ENCODE peak calls at places on chromosomes 13 and 19, in five cellular contexts. H, M, G, A and Y are unnamed samples.

GRCh38 chr13:44746690-44747089 is 170.6 kb upstream of the TSC22D1 start:
- DNase-seq in H (no peak), M (peak; percentile 40), G (no peak), A (no peak), Y (no peak)

GRCh38 chr19:14401468-14401867 is 17.7 kb downstream of the DDX39A start:
- DNase-seq in H (no peak), M (no peak), G (no peak), A (no peak), Y (no peak)

GRCh38 chr19:45451181-45451849 is 16.5 kb upstream of the FOSB start:
- DNase-seq in H (no peak), M (peak; percentile 88), G (no peak), A (no peak), Y (no peak)

GRCh38 chr19:50269653-50270052 is 59.5 kb downstream of the KCNC3 start:
- DNase-seq in H (no peak), M (no peak), G (no peak), A (no peak), Y (no peak)

GRCh38 chr13:27450921-27451461 is 627 bp upstream of the MTIF3 start:
- DNase-seq in H (peak; percentile 25), M (peak; percentile 52), G (no peak), A (no peak), Y (no peak)

GRCh38 chr13:47178090-47178950 is 281.5 kb upstream of the HTR2A start:
- DNase-seq in H (no peak), M (peak; percentile 9), G (no peak), A (no peak), Y (no peak)

GRCh38 chr13:54676526-54677113 is 1648.0 kb downstream of the OLFM4 start:
- DNase-seq in H (no peak), M (no peak), G (no peak), A (no peak), Y (no peak)

GRCh38 chr19:40433391-40434216 is 7.8 kb upstream of the SERTAD1 start:
- DNase-seq in H (no peak), M (peak; percentile 92), G (peak; percentile 90), A (peak; percentile 50), Y (peak; percentile 85)

GRCh38 chr13:112606125-112607001 is 18.4 kb upstream of the TUBGCP3 start:
- DNase-seq in H (no peak), M (peak; percentile 83), G (peak; percentile 87), A (peak; percentile 96), Y (peak; percentile 60)

GRCh38 chr13:43307921-43308433 is 284.6 kb downstream of the DNAJC15 start:
- DNase-seq in H (peak; percentile 43), M (peak; percentile 93), G (peak; percentile 82), A (no peak), Y (peak; percentile 72)

GRCh38 chr13:42275098-42275471 is 3.1 kb downstream of the AKAP11 start:
- DNase-seq in H (no peak), M (no peak), G (no peak), A (no peak), Y (no peak)

GRCh38 chr13:40452741-40453665 is 213.4 kb downstream of the FOXO1 start:
- DNase-seq in H (no peak), M (peak; percentile 35), G (no peak), A (no peak), Y (no peak)

GRCh38 chr13:109918179-109918651 is 131.8 kb upstream of the IRS2 start:
- DNase-seq in H (peak; percentile 42), M (peak; percentile 46), G (no peak), A (no peak), Y (no peak)

GRCh38 chr13:102799544-102800144 is 725 bp downstream of the BIVM start:
- DNase-seq in H (no peak), M (peak; percentile 22), G (no peak), A (peak; percentile 30), Y (no peak)

GRCh38 chr19:41031926-41032325 is 40.8 kb downstream of the CYP2B6 start:
- DNase-seq in H (no peak), M (no peak), G (no peak), A (no peak), Y (no peak)

GRCh38 chr19:2221250-2221831 is 14.8 kb downstream of the PLEKHJ1 start:
- DNase-seq in H (no peak), M (no peak), G (no peak), A (no peak), Y (no peak)

GRCh38 chr13:73465629-73465974 is 406.8 kb downstream of the KLF5 start:
- DNase-seq in H (no peak), M (peak; percentile 2), G (no peak), A (no peak), Y (no peak)

GRCh38 chr13:110396913-110397379 is 89.9 kb downstream of the COL4A2 start:
- DNase-seq in H (peak; percentile 97), M (peak; percentile 100), G (peak; percentile 98), A (no peak), Y (peak; percentile 99)

GRCh38 chr19:3202346-3202745 is 16.6 kb downstream of the NCLN start:
- DNase-seq in H (no peak), M (no peak), G (no peak), A (no peak), Y (no peak)

GRCh38 chr13:44470623-44471562 is 97.3 kb downstream of the SERP2 start:
- DNase-seq in H (no peak), M (no peak), G (no peak), A (no peak), Y (no peak)

GRCh38 chr13:30457306-30457891 is 8.3 kb downstream of the HMGB1 start:
- DNase-seq in H (no peak), M (peak; percentile 7), G (no peak), A (no peak), Y (no peak)

GRCh38 chr13:60756306-60756705 is 359.3 kb downstream of the TDRD3 start:
- DNase-seq in H (peak; percentile 60), M (peak; percentile 0), G (no peak), A (no peak), Y (no peak)

GRCh38 chr13:98910501-98910951 is 67.3 kb downstream of the DOCK9 start:
- DNase-seq in H (no peak), M (peak; percentile 62), G (no peak), A (no peak), Y (no peak)

GRCh38 chr19:39918183-39918651 is 16.2 kb downstream of the FCGBP start:
- DNase-seq in H (no peak), M (no peak), G (no peak), A (no peak), Y (no peak)

GRCh38 chr13:107803822-107804495 is 411.4 kb downstream of the LIG4 start:
- DNase-seq in H (no peak), M (no peak), G (no peak), A (no peak), Y (no peak)

GRCh38 chr13:113625965-113626661 is 31.9 kb downstream of the ATP4B start:
- DNase-seq in H (peak; percentile 24), M (peak; percentile 74), G (no peak), A (no peak), Y (no peak)

GRCh38 chr13:111213964-111214726 is 99.0 kb downstream of the ARHGEF7 start:
- DNase-seq in H (no peak), M (no peak), G (no peak), A (no peak), Y (no peak)

DNA sequence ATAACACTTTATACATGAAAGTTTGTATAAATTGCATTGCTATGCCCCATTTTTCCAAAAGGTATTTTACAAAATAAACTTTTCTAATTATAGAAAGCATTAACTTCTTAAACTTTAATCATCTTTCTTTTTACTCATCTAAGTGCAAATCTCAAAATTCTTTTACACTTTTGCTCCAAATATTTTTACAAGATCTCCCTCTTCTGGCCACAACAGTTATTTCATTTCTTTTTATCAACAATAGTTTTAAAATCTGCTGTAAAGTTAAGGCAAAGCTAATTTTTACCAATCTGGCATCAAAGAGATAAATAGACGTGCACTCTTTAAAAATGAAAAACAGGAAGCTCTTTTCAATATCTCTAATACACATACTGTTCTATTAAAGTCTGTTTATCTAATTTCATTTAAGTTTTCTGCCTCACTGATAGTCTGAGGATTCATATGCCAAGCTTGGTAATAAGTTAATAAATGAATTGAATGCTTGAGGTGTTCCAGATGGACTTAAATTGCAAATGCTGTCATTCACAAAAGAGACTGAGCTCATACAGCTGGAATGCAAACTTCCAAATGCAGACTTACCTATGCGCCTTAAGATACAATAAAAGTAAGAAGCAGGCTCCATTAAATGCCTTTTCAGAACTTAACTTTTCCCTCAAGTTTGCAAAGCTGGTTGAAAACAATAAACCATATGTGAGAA is 583.0 kb upstream of the ATXN8OS start:
- DNase-seq in H (no peak), M (no peak), G (no peak), A (no peak), Y (no peak)
- TF ChIP-seq CTCF in H (peak; percentile 31), M (no peak), G (no peak), A (peak; percentile 70), Y (no peak)

DNA sequence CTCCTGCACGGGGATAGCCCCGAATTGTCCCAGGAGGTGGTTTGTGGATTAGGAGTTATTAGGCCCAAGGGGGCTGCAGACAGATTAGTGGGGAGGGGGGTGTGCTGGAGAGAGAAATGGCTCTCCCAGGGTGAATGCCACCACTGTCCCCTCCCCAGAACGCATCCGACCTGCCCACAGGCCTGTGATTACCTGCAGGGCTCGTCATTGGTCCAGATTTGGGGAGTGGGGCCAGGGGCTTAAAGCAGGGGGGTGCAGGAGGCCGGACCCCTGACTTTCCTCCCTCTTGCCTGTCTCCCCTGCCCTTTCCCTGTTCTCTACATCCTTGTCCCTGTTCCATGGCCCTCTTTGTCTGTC is 1.2 kb downstream of the NRTN start:
- DNase-seq in H (no peak), M (no peak), G (no peak), A (no peak), Y (no peak)
- TF ChIP-seq CTCF in H (no peak), M (no peak), G (no peak), A (no peak), Y (no peak)

GRCh38 chr19:51441410-51442390 is 16.6 kb downstream of the SIGLEC8 start:
- DNase-seq in H (no peak), M (no peak), G (no peak), A (no peak), Y (no peak)
- TF ChIP-seq CTCF in H (no peak), M (no peak), G (no peak), A (no peak), Y (no peak)

GRCh38 chr19:42114412-42114811 is 17.8 kb downstream of the POU2F2 start:
- DNase-seq in H (no peak), M (no peak), G (no peak), A (no peak), Y (no peak)

GRCh38 chr19:42111811-42112210 is 20.4 kb downstream of the POU2F2 start:
- DNase-seq in H (no peak), M (peak; percentile 87), G (no peak), A (no peak), Y (no peak)

GRCh38 chr19:42115705-42116104 is 16.5 kb downstream of the POU2F2 start:
- DNase-seq in H (no peak), M (no peak), G (no peak), A (no peak), Y (no peak)

GRCh38 chr19:42115219-42115618 is 17.0 kb downstream of the POU2F2 start:
- DNase-seq in H (no peak), M (peak; percentile 35), G (no peak), A (no peak), Y (no peak)

DNA sequence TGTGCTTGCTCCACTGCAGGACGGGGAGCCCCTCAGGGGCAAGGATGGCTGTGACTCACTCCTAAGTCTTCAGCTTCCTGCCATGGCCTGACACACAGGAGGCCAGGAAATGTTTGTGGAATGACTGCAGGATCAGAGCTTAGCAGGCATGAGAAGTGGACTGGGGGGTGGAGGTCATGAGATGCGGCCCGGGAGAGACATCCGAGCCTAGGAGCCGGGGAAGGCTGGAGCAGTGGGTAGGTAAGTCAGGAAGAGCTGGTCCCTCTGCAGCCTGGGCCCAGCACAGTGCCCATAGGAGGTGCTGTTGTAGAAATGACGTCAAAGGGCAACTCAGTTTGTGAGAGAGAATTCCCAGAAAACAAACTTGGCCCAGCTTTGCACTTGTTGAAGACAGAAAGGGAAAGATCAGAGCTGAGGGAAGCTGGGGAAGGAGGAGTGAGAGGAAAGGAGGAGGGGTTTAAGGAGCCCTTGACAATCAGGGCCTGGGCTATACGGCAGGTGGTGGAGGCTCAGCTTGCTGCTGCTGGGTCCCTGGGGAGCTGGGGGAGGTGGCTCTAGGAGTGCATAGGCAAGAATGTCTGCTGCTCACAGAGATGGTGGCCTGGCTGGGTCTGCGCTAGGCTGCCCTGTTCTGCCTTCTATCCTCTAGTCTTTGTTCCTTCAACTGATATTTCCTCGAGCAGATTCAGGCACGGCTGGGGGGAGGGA is 18.5 kb downstream of the POU2F2 start:
- DNase-seq in H (peak; percentile 91), M (peak; percentile 97), G (no peak), A (no peak), Y (peak; percentile 82)
- TF ChIP-seq CTCF in H (peak; percentile 45), M (peak; percentile 41), G (no peak), A (no peak), Y (peak; percentile 32)